ENCODE peak calls at places on chromosomes 2 and 18, in seven cellular contexts. One of them, this sample, is unnamed.

GRCh38 chr2:96953611-96954489 is 32.5 kb downstream of the FAM178B start:
- DNase-seq in GM10248: peak; percentile 58
- DNase-seq in activated naive CD4-positive, alpha-beta T cell treated with anti-CD3 and anti-CD28 coated beads, Interleukin-2, amount 10 ng/mL, durations not matched to agents 7 days and 5 days: peak; percentile 34
- DNase-seq in T follicular helper cell: no peak
- DNase-seq in H9: no peak
- DNase-seq in Right ventricle myocardium superior: no peak
- DNase-seq in stimulated activated CD8-positive, alpha-beta memory T cell treated with anti-CD3 and anti-CD28 coated beads, Interleukin-12 subunit alpha, Interleukin-12 subunit beta, amount 100 ng/mL, for 4 hours: no peak
- DNase-seq in this sample: peak; percentile 24

GRCh38 chr2:3345621-3346020 is 32.0 kb downstream of the EIPR1 start:
- DNase-seq in GM10248: no peak
- DNase-seq in activated naive CD4-positive, alpha-beta T cell treated with anti-CD3 and anti-CD28 coated beads, Interleukin-2, amount 10 ng/mL, durations not matched to agents 7 days and 5 days: no peak
- DNase-seq in T follicular helper cell: no peak
- DNase-seq in H9: no peak
- DNase-seq in Right ventricle myocardium superior: no peak
- DNase-seq in stimulated activated CD8-positive, alpha-beta memory T cell treated with anti-CD3 and anti-CD28 coated beads, Interleukin-12 subunit alpha, Interleukin-12 subunit beta, amount 100 ng/mL, for 4 hours: no peak
- DNase-seq in this sample: no peak

GRCh38 chr2:48971801-48972200 is 182.5 kb downstream of the FSHR start:
- DNase-seq in GM10248: no peak
- DNase-seq in activated naive CD4-positive, alpha-beta T cell treated with anti-CD3 and anti-CD28 coated beads, Interleukin-2, amount 10 ng/mL, durations not matched to agents 7 days and 5 days: no peak
- DNase-seq in T follicular helper cell: no peak
- DNase-seq in H9: no peak
- DNase-seq in Right ventricle myocardium superior: no peak
- DNase-seq in stimulated activated CD8-positive, alpha-beta memory T cell treated with anti-CD3 and anti-CD28 coated beads, Interleukin-12 subunit alpha, Interleukin-12 subunit beta, amount 100 ng/mL, for 4 hours: no peak
- DNase-seq in this sample: no peak

GRCh38 chr2:228048838-228049490 is 132.5 kb downstream of the SPHKAP start:
- DNase-seq in GM10248: no peak
- DNase-seq in activated naive CD4-positive, alpha-beta T cell treated with anti-CD3 and anti-CD28 coated beads, Interleukin-2, amount 10 ng/mL, durations not matched to agents 7 days and 5 days: no peak
- DNase-seq in T follicular helper cell: no peak
- DNase-seq in H9: peak; percentile 49
- DNase-seq in Right ventricle myocardium superior: no peak
- DNase-seq in stimulated activated CD8-positive, alpha-beta memory T cell treated with anti-CD3 and anti-CD28 coated beads, Interleukin-12 subunit alpha, Interleukin-12 subunit beta, amount 100 ng/mL, for 4 hours: no peak
- DNase-seq in this sample: no peak

GRCh38 chr2:120453635-120453998 is 107.7 kb downstream of the INHBB start:
- DNase-seq in GM10248: no peak
- DNase-seq in activated naive CD4-positive, alpha-beta T cell treated with anti-CD3 and anti-CD28 coated beads, Interleukin-2, amount 10 ng/mL, durations not matched to agents 7 days and 5 days: no peak
- DNase-seq in T follicular helper cell: no peak
- DNase-seq in H9: no peak
- DNase-seq in Right ventricle myocardium superior: no peak
- DNase-seq in stimulated activated CD8-positive, alpha-beta memory T cell treated with anti-CD3 and anti-CD28 coated beads, Interleukin-12 subunit alpha, Interleukin-12 subunit beta, amount 100 ng/mL, for 4 hours: no peak
- DNase-seq in this sample: no peak

GRCh38 chr2:188894979-188895378 is 79.2 kb upstream of the COL3A1 start:
- DNase-seq in GM10248: no peak
- DNase-seq in activated naive CD4-positive, alpha-beta T cell treated with anti-CD3 and anti-CD28 coated beads, Interleukin-2, amount 10 ng/mL, durations not matched to agents 7 days and 5 days: no peak
- DNase-seq in T follicular helper cell: no peak
- DNase-seq in H9: no peak
- DNase-seq in Right ventricle myocardium superior: no peak
- DNase-seq in stimulated activated CD8-positive, alpha-beta memory T cell treated with anti-CD3 and anti-CD28 coated beads, Interleukin-12 subunit alpha, Interleukin-12 subunit beta, amount 100 ng/mL, for 4 hours: no peak
- DNase-seq in this sample: no peak

GRCh38 chr2:48912110-48912509 is 156.6 kb upstream of the LHCGR start:
- DNase-seq in GM10248: no peak
- DNase-seq in activated naive CD4-positive, alpha-beta T cell treated with anti-CD3 and anti-CD28 coated beads, Interleukin-2, amount 10 ng/mL, durations not matched to agents 7 days and 5 days: no peak
- DNase-seq in T follicular helper cell: no peak
- DNase-seq in H9: no peak
- DNase-seq in Right ventricle myocardium superior: no peak
- DNase-seq in stimulated activated CD8-positive, alpha-beta memory T cell treated with anti-CD3 and anti-CD28 coated beads, Interleukin-12 subunit alpha, Interleukin-12 subunit beta, amount 100 ng/mL, for 4 hours: no peak
- DNase-seq in this sample: no peak

GRCh38 chr2:203062126-203062525 is 47.5 kb downstream of the NBEAL1 start:
- DNase-seq in GM10248: no peak
- DNase-seq in activated naive CD4-positive, alpha-beta T cell treated with anti-CD3 and anti-CD28 coated beads, Interleukin-2, amount 10 ng/mL, durations not matched to agents 7 days and 5 days: no peak
- DNase-seq in T follicular helper cell: no peak
- DNase-seq in H9: no peak
- DNase-seq in Right ventricle myocardium superior: no peak
- DNase-seq in stimulated activated CD8-positive, alpha-beta memory T cell treated with anti-CD3 and anti-CD28 coated beads, Interleukin-12 subunit alpha, Interleukin-12 subunit beta, amount 100 ng/mL, for 4 hours: no peak
- DNase-seq in this sample: no peak

GRCh38 chr18:57497372-57498294 is 62.5 kb downstream of the ONECUT2 start:
- DNase-seq in GM10248: no peak
- DNase-seq in activated naive CD4-positive, alpha-beta T cell treated with anti-CD3 and anti-CD28 coated beads, Interleukin-2, amount 10 ng/mL, durations not matched to agents 7 days and 5 days: no peak
- DNase-seq in T follicular helper cell: no peak
- DNase-seq in H9: no peak
- DNase-seq in Right ventricle myocardium superior: no peak
- DNase-seq in stimulated activated CD8-positive, alpha-beta memory T cell treated with anti-CD3 and anti-CD28 coated beads, Interleukin-12 subunit alpha, Interleukin-12 subunit beta, amount 100 ng/mL, for 4 hours: no peak
- DNase-seq in this sample: no peak

GRCh38 chr2:178419123-178419522 is 31.9 kb downstream of the PRKRA start:
- DNase-seq in GM10248: no peak
- DNase-seq in activated naive CD4-positive, alpha-beta T cell treated with anti-CD3 and anti-CD28 coated beads, Interleukin-2, amount 10 ng/mL, durations not matched to agents 7 days and 5 days: no peak
- DNase-seq in T follicular helper cell: no peak
- DNase-seq in H9: no peak
- DNase-seq in Right ventricle myocardium superior: no peak
- DNase-seq in stimulated activated CD8-positive, alpha-beta memory T cell treated with anti-CD3 and anti-CD28 coated beads, Interleukin-12 subunit alpha, Interleukin-12 subunit beta, amount 100 ng/mL, for 4 hours: no peak
- DNase-seq in this sample: no peak

GRCh38 chr2:156908825-156909224 is 348.7 kb upstream of the GALNT5 start:
- DNase-seq in GM10248: no peak
- DNase-seq in activated naive CD4-positive, alpha-beta T cell treated with anti-CD3 and anti-CD28 coated beads, Interleukin-2, amount 10 ng/mL, durations not matched to agents 7 days and 5 days: no peak
- DNase-seq in T follicular helper cell: no peak
- DNase-seq in H9: no peak
- DNase-seq in Right ventricle myocardium superior: no peak
- DNase-seq in stimulated activated CD8-positive, alpha-beta memory T cell treated with anti-CD3 and anti-CD28 coated beads, Interleukin-12 subunit alpha, Interleukin-12 subunit beta, amount 100 ng/mL, for 4 hours: no peak
- DNase-seq in this sample: no peak

GRCh38 chr2:164896634-164897033 is 55.0 kb upstream of the COBLL1 start:
- DNase-seq in GM10248: no peak
- DNase-seq in activated naive CD4-positive, alpha-beta T cell treated with anti-CD3 and anti-CD28 coated beads, Interleukin-2, amount 10 ng/mL, durations not matched to agents 7 days and 5 days: no peak
- DNase-seq in T follicular helper cell: no peak
- DNase-seq in H9: no peak
- DNase-seq in Right ventricle myocardium superior: no peak
- DNase-seq in stimulated activated CD8-positive, alpha-beta memory T cell treated with anti-CD3 and anti-CD28 coated beads, Interleukin-12 subunit alpha, Interleukin-12 subunit beta, amount 100 ng/mL, for 4 hours: no peak
- DNase-seq in this sample: no peak

GRCh38 chr18:10681581-10682367 is 155.9 kb downstream of the NAPG start:
- DNase-seq in GM10248: no peak
- DNase-seq in activated naive CD4-positive, alpha-beta T cell treated with anti-CD3 and anti-CD28 coated beads, Interleukin-2, amount 10 ng/mL, durations not matched to agents 7 days and 5 days: no peak
- DNase-seq in T follicular helper cell: no peak
- DNase-seq in H9: no peak
- DNase-seq in Right ventricle myocardium superior: no peak
- DNase-seq in stimulated activated CD8-positive, alpha-beta memory T cell treated with anti-CD3 and anti-CD28 coated beads, Interleukin-12 subunit alpha, Interleukin-12 subunit beta, amount 100 ng/mL, for 4 hours: no peak
- DNase-seq in this sample: no peak

This sample was measured in T-helper 1 cell.